ENCODE peak calls at places on chromosome 22, in six cellular contexts. One of them, this sample, is unnamed.

GRCh38 chr22:31326877-31327276 is 19.3 kb downstream of the PATZ1 start:
- DNase-seq in neuronal stem cell: no peak
- DNase-seq in astrocyte: no peak
- DNase-seq in CD4-positive, CD25-positive, alpha-beta regulatory T cell: no peak
- DNase-seq in heart left ventricle: no peak
- DNase-seq in cardiac fibroblast: no peak
- DNase-seq in this sample: no peak

GRCh38 chr22:37231406-37232139 is 12.5 kb downstream of the RAC2 start:
- DNase-seq in heart left ventricle: no peak
- DNase-seq in CD4-positive, CD25-positive, alpha-beta regulatory T cell: peak; percentile 34
- DNase-seq in astrocyte: no peak
- DNase-seq in cardiac fibroblast: no peak
- DNase-seq in neuronal stem cell: no peak
- DNase-seq in this sample: no peak

GRCh38 chr22:30314918-30315317 is 11.8 kb downstream of the TBC1D10A start:
- DNase-seq in cardiac fibroblast: no peak
- DNase-seq in CD4-positive, CD25-positive, alpha-beta regulatory T cell: peak; percentile 53
- DNase-seq in astrocyte: peak; percentile 32
- DNase-seq in heart left ventricle: no peak
- DNase-seq in neuronal stem cell: no peak
- DNase-seq in this sample: peak; percentile 63

GRCh38 chr22:30695871-30696655 is 1.4 kb downstream of the OSBP2 start:
- DNase-seq in CD4-positive, CD25-positive, alpha-beta regulatory T cell: no peak
- DNase-seq in heart left ventricle: no peak
- DNase-seq in neuronal stem cell: no peak
- DNase-seq in astrocyte: no peak
- DNase-seq in cardiac fibroblast: no peak
- DNase-seq in this sample: no peak

GRCh38 chr22:46297151-46297819 is 615 bp downstream of the GTSE1 start:
- DNase-seq in CD4-positive, CD25-positive, alpha-beta regulatory T cell: no peak
- DNase-seq in neuronal stem cell: no peak
- DNase-seq in astrocyte: peak; percentile 24
- DNase-seq in heart left ventricle: no peak
- DNase-seq in cardiac fibroblast: peak; percentile 63
- DNase-seq in this sample: no peak

GRCh38 chr22:29780220-29780619 is 13.1 kb downstream of the UQCR10 start:
- DNase-seq in neuronal stem cell: no peak
- DNase-seq in CD4-positive, CD25-positive, alpha-beta regulatory T cell: no peak
- DNase-seq in astrocyte: no peak
- DNase-seq in cardiac fibroblast: peak; percentile 8
- DNase-seq in heart left ventricle: no peak
- DNase-seq in this sample: no peak

GRCh38 chr22:46537221-46537945 is at the start of gene CELSR1:
- DNase-seq in astrocyte: peak; percentile 47
- DNase-seq in heart left ventricle: no peak
- DNase-seq in neuronal stem cell: peak; percentile 55
- DNase-seq in CD4-positive, CD25-positive, alpha-beta regulatory T cell: no peak
- DNase-seq in cardiac fibroblast: no peak
- DNase-seq in this sample: no peak

GRCh38 chr22:36921309-36922096 is 8.1 kb downstream of the CSF2RB start:
- DNase-seq in CD4-positive, CD25-positive, alpha-beta regulatory T cell: no peak
- DNase-seq in astrocyte: no peak
- DNase-seq in heart left ventricle: no peak
- DNase-seq in cardiac fibroblast: no peak
- DNase-seq in neuronal stem cell: no peak
- DNase-seq in this sample: no peak

GRCh38 chr22:23144432-23144831 is 845 bp upstream of the RAB36 start:
- DNase-seq in cardiac fibroblast: no peak
- DNase-seq in heart left ventricle: no peak
- DNase-seq in neuronal stem cell: no peak
- DNase-seq in astrocyte: no peak
- DNase-seq in CD4-positive, CD25-positive, alpha-beta regulatory T cell: no peak
- DNase-seq in this sample: no peak

GRCh38 chr22:30970356-30970746 is 1.3 kb downstream of the TUG1 start:
- DNase-seq in CD4-positive, CD25-positive, alpha-beta regulatory T cell: no peak
- DNase-seq in neuronal stem cell: no peak
- DNase-seq in heart left ventricle: no peak
- DNase-seq in astrocyte: no peak
- DNase-seq in cardiac fibroblast: no peak
- DNase-seq in this sample: no peak

GRCh38 chr22:23888615-23889401 is 5.4 kb upstream of the MIF start:
- DNase-seq in CD4-positive, CD25-positive, alpha-beta regulatory T cell: no peak
- DNase-seq in heart left ventricle: no peak
- DNase-seq in cardiac fibroblast: peak; percentile 60
- DNase-seq in neuronal stem cell: no peak
- DNase-seq in astrocyte: no peak
- DNase-seq in this sample: no peak

GRCh38 chr22:30240541-30241417 is 5.8 kb downstream of the LIF start:
- DNase-seq in astrocyte: no peak
- DNase-seq in cardiac fibroblast: peak; percentile 57
- DNase-seq in CD4-positive, CD25-positive, alpha-beta regulatory T cell: no peak
- DNase-seq in neuronal stem cell: no peak
- DNase-seq in heart left ventricle: no peak
- DNase-seq in this sample: no peak

GRCh38 chr22:36486619-36487384 is 5.4 kb upstream of the TXN2 start:
- DNase-seq in astrocyte: no peak
- DNase-seq in neuronal stem cell: no peak
- DNase-seq in CD4-positive, CD25-positive, alpha-beta regulatory T cell: peak; percentile 50
- DNase-seq in heart left ventricle: peak; percentile 53
- DNase-seq in cardiac fibroblast: peak; percentile 81
- DNase-seq in this sample: peak; percentile 51

GRCh38 chr22:39908737-39909136 is 7.9 kb downstream of the GRAP2 start:
- DNase-seq in astrocyte: peak; percentile 4
- DNase-seq in cardiac fibroblast: peak; percentile 24
- DNase-seq in neuronal stem cell: no peak
- DNase-seq in CD4-positive, CD25-positive, alpha-beta regulatory T cell: peak; percentile 18
- DNase-seq in heart left ventricle: no peak
- DNase-seq in this sample: peak; percentile 29

GRCh38 chr22:20430641-20431519 is 6.7 kb downstream of the SCARF2 start:
- DNase-seq in astrocyte: peak; percentile 35
- DNase-seq in neuronal stem cell: peak; percentile 61
- DNase-seq in heart left ventricle: no peak
- DNase-seq in cardiac fibroblast: no peak
- DNase-seq in CD4-positive, CD25-positive, alpha-beta regulatory T cell: peak; percentile 45
- DNase-seq in this sample: peak; percentile 24

GRCh38 chr22:20428496-20429253 is 8.9 kb downstream of the SCARF2 start:
- DNase-seq in CD4-positive, CD25-positive, alpha-beta regulatory T cell: no peak
- DNase-seq in astrocyte: no peak
- DNase-seq in cardiac fibroblast: no peak
- DNase-seq in heart left ventricle: no peak
- DNase-seq in neuronal stem cell: no peak
- DNase-seq in this sample: no peak

GRCh38 chr22:20431520-20432237 is 5.9 kb downstream of the SCARF2 start:
- DNase-seq in CD4-positive, CD25-positive, alpha-beta regulatory T cell: no peak
- DNase-seq in cardiac fibroblast: no peak
- DNase-seq in astrocyte: no peak
- DNase-seq in neuronal stem cell: no peak
- DNase-seq in heart left ventricle: no peak
- DNase-seq in this sample: no peak

GRCh38 chr22:20429254-20430100 is 8.1 kb downstream of the SCARF2 start:
- DNase-seq in cardiac fibroblast: no peak
- DNase-seq in heart left ventricle: no peak
- DNase-seq in neuronal stem cell: peak; percentile 72
- DNase-seq in CD4-positive, CD25-positive, alpha-beta regulatory T cell: peak; percentile 79
- DNase-seq in astrocyte: no peak
- DNase-seq in this sample: peak; percentile 81

GRCh38 chr22:20430101-20430640 is 7.5 kb downstream of the SCARF2 start:
- DNase-seq in cardiac fibroblast: no peak
- DNase-seq in heart left ventricle: no peak
- DNase-seq in neuronal stem cell: no peak
- DNase-seq in CD4-positive, CD25-positive, alpha-beta regulatory T cell: no peak
- DNase-seq in astrocyte: no peak
- DNase-seq in this sample: no peak
- H3K4me3 ChIP-seq in cardiac fibroblast: no peak overlapping the region
- H3K4me3 ChIP-seq in heart left ventricle: no peak overlapping the region
- H3K4me3 ChIP-seq in neuronal stem cell: peak overlapping the region; percentile 66
- H3K4me3 ChIP-seq in CD4-positive, CD25-positive, alpha-beta regulatory T cell: peak overlapping the region; percentile 67
- H3K4me3 ChIP-seq in astrocyte: no peak overlapping the region
- H3K4me3 ChIP-seq in this sample: peak overlapping the region; percentile 77

GRCh38 chr22:41910599-41911291 is 4.1 kb downstream of the SHISA8 start:
- DNase-seq in astrocyte: no peak
- DNase-seq in heart left ventricle: no peak
- DNase-seq in CD4-positive, CD25-positive, alpha-beta regulatory T cell: no peak
- DNase-seq in neuronal stem cell: no peak
- DNase-seq in cardiac fibroblast: peak; percentile 22
- DNase-seq in this sample: no peak
- H3K4me3 ChIP-seq in astrocyte: no peak overlapping the region
- H3K4me3 ChIP-seq in heart left ventricle: peak overlapping the region; percentile 42
- H3K4me3 ChIP-seq in CD4-positive, CD25-positive, alpha-beta regulatory T cell: no peak overlapping the region
- H3K4me3 ChIP-seq in neuronal stem cell: no peak overlapping the region
- H3K4me3 ChIP-seq in cardiac fibroblast: peak overlapping the region; percentile 3
- H3K4me3 ChIP-seq in this sample: peak overlapping the region; percentile 40

GRCh38 chr22:50481045-50481439 is 301 bp upstream of the ADM2 start:
- DNase-seq in cardiac fibroblast: no peak
- DNase-seq in heart left ventricle: no peak
- DNase-seq in astrocyte: no peak
- DNase-seq in neuronal stem cell: no peak
- DNase-seq in CD4-positive, CD25-positive, alpha-beta regulatory T cell: no peak
- DNase-seq in this sample: no peak
- H3K4me3 ChIP-seq in cardiac fibroblast: no peak overlapping the region
- H3K4me3 ChIP-seq in heart left ventricle: peak overlapping the region; percentile 40
- H3K4me3 ChIP-seq in astrocyte: no peak overlapping the region
- H3K4me3 ChIP-seq in neuronal stem cell: peak overlapping the region; percentile 79
- H3K4me3 ChIP-seq in CD4-positive, CD25-positive, alpha-beta regulatory T cell: no peak overlapping the region
- H3K4me3 ChIP-seq in this sample: peak overlapping the region; percentile 50

DNA sequence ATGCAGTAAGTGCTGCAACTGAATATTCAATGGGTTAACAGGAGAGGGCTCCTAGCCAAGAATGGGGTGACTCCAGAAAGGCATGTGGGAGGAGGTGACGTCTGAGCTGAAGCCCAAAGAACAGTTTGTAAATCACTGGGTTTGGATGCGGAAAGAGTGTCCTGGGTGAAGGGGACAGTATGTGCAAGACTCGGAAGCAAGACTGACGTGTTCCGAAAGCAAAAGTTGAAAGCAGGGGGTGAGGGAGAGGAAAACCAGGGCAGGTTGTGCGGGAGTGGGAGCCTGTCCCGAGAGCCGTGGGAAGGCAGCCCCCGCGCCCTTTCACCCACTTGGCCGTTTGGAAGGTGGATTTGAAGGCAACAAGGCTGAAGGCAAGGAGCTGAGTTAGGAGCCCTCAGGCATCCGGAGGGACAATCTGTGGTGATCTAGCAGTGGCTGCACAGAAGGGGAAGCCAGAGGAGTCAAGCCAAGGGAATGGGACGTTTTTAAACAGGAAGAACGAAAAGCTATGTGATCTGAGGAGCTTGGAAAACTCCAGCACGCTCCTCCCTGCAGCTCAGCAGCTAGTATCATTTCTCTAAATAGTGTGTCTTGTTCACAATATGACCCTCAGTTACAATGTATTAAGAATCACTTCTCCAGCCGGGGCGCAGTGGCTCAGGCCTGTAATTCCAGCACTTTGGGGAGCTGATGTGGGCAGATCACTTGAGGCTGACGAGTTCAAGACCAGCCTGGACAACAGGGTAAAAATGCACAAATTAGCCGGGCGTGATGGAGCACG is 7.7 kb downstream of the SLC25A18 start:
- DNase-seq in cardiac fibroblast: peak; percentile 97
- DNase-seq in heart left ventricle: peak; percentile 96
- DNase-seq in astrocyte: peak; percentile 76
- DNase-seq in CD4-positive, CD25-positive, alpha-beta regulatory T cell: no peak
- DNase-seq in neuronal stem cell: no peak
- DNase-seq in this sample: no peak
- H3K4me3 ChIP-seq in cardiac fibroblast: peak overlapping the region; percentile 29
- H3K4me3 ChIP-seq in heart left ventricle: peak overlapping the region; percentile 44
- H3K4me3 ChIP-seq in astrocyte: peak overlapping the region; percentile 49
- H3K4me3 ChIP-seq in CD4-positive, CD25-positive, alpha-beta regulatory T cell: no peak overlapping the region
- H3K4me3 ChIP-seq in neuronal stem cell: no peak overlapping the region
- H3K4me3 ChIP-seq in this sample: no peak overlapping the region

DNA sequence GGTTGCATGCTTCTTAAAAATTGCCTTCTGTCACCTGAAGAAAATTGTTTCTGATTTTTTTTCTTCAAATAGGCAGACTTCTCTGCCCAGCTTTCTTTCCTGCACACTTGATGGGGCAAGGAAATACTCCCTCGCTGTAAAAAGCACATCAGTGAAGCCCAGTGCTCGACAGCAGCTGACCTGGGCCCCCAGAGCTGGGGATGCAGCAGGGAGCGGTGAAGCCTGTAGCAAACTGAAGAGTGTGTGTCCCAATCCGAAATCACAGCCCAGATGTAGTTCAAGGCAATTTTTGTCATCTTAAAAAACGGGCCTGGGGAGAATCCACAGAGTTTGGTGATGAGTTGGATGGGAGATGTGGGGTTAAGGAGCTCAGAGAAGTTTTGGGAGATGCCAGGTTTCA is 27.0 kb upstream of the MPPED1 start:
- DNase-seq in CD4-positive, CD25-positive, alpha-beta regulatory T cell: no peak
- DNase-seq in astrocyte: no peak
- DNase-seq in heart left ventricle: no peak
- DNase-seq in cardiac fibroblast: no peak
- DNase-seq in neuronal stem cell: no peak
- DNase-seq in this sample: no peak
- H3K4me3 ChIP-seq in CD4-positive, CD25-positive, alpha-beta regulatory T cell: no peak overlapping the region
- H3K4me3 ChIP-seq in astrocyte: no peak overlapping the region
- H3K4me3 ChIP-seq in heart left ventricle: no peak overlapping the region
- H3K4me3 ChIP-seq in cardiac fibroblast: no peak overlapping the region
- H3K4me3 ChIP-seq in neuronal stem cell: no peak overlapping the region
- H3K4me3 ChIP-seq in this sample: no peak overlapping the region

DNA sequence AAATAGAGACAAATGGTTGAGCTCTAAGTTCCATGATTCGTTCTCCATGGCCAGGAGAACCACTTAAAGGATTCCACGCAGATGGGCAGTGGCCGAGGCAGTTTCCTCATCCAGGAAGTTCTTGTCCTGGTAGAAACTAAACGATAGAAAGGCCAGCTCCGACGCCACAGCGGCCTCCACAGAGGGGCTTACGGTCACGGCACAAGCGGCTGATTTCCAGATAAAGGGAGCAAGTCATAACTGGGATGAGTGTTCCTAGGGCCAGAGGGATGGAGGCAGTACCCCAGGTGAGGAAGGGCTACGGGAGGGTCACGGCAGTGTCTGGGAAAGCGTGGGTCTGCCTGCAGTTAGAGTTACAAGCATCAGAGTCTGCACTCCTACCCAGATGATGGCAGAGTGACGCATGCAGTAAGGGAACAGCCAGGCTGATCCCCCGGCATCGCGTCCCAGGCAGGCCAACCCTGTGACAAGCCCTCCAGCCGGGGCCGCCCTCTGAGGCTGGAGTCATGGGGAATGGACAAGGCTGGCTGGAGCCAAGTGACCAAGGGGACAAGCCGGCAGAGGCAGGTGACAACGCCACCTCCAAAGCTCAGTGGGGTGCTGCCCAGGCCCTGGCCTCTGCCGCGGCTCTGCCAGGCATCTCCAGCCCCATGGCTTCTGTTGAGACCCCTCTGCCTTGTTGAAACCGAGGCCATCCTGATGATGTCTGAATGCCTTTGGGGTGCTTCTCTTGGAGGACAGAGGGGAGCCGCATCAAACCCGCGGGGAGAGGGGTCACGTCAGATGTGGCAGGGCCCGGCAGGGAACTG is 475.1 kb downstream of the BRD1 start:
- DNase-seq in cardiac fibroblast: no peak
- DNase-seq in neuronal stem cell: no peak
- DNase-seq in astrocyte: no peak
- DNase-seq in heart left ventricle: no peak
- DNase-seq in CD4-positive, CD25-positive, alpha-beta regulatory T cell: no peak
- DNase-seq in this sample: no peak
- H3K4me3 ChIP-seq in cardiac fibroblast: no peak overlapping the region
- H3K4me3 ChIP-seq in neuronal stem cell: no peak overlapping the region
- H3K4me3 ChIP-seq in astrocyte: no peak overlapping the region
- H3K4me3 ChIP-seq in heart left ventricle: no peak overlapping the region
- H3K4me3 ChIP-seq in CD4-positive, CD25-positive, alpha-beta regulatory T cell: no peak overlapping the region
- H3K4me3 ChIP-seq in this sample: no peak overlapping the region

This sample was measured in effector memory CD4-positive, alpha-beta T cell.